ENCODE peak calls at places on chromosomes 16 and 17, in nine cellular contexts. B is heart left ventricle, V is aorta, F is IMR-90, L is caudate nucleus, E is tibial nerve, M is kidney, N is cardiac muscle cell, W is sigmoid colon. X is an unnamed sample.

GRCh38 chr17:382644-383533 is 30.3 kb upstream of the RPH3AL start:
- DNase-seq in E (peak), M (no peak), N (peak), L (no peak), V (no peak), B (no peak), W (peak), F (peak), X (peak)

GRCh38 chr17:32915108-32915700 is 12.7 kb upstream of the TMEM98 start:
- DNase-seq in N (no peak), M (no peak), F (no peak), W (no peak), B (no peak), L (no peak), V (no peak), E (no peak), X (no peak)

GRCh38 chr17:4623249-4623648 is 18.2 kb downstream of the ALOX15 start:
- DNase-seq in V (no peak), W (no peak), L (no peak), F (peak), M (no peak), B (no peak), E (no peak), N (no peak), X (no peak)

GRCh38 chr17:48228720-48229119 is 121.2 kb downstream of the SNX11 start:
- DNase-seq in N (no peak), V (no peak), B (no peak), W (no peak), E (no peak), F (no peak), L (no peak), M (no peak), X (no peak)

GRCh38 chr17:65850486-65850885 is 289.0 kb upstream of the AXIN2 start:
- DNase-seq in N (no peak), V (no peak), B (no peak), F (peak), M (no peak), E (no peak), L (no peak), W (no peak), X (no peak)

GRCh38 chr16:66776457-66776856 is 24.9 kb downstream of the TERB1 start:
- DNase-seq in B (no peak), M (no peak), N (no peak), E (no peak), V (no peak), L (no peak), F (no peak), W (no peak), X (no peak)

GRCh38 chr16:9407206-9407758 is 315.8 kb downstream of the HAPSTR1 start:
- DNase-seq in B (no peak), V (no peak), M (no peak), N (no peak), E (no peak), L (no peak), W (no peak), F (no peak), X (no peak)

GRCh38 chr17:37840576-37840975 is 83.6 kb upstream of the TBC1D3K start:
- DNase-seq in F (no peak), E (no peak), L (no peak), B (no peak), M (no peak), W (no peak), V (no peak), N (no peak), X (no peak)

DNA sequence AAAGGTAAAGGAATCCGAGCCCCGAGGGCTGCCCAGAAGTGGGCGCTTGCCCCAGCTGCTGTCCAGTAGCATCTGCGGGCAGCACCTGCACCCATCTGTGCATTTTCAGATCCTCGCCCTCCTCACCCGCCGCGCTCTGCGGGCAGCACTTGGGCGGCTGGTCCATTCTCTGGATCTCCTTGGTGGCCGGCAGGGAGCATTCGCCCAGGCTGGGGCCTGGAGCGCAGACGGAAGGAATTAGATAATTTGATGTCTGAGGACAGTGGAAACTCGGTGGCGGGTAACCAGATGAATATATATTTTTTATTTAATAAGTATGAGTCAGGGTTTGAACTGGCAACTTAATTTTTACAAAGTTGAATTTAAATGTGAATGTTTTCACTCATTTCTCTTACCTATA is 88.5 kb downstream of the NPIPB11 start:
- DNase-seq in B (no peak), V (no peak), F (no peak), E (no peak), L (no peak), M (no peak), W (no peak), N (no peak), X (no peak)
- H3K27ac ChIP-seq in B (no peak), V (no peak), F (peak), E (no peak), L (no peak), M (no peak), W (no peak), N (no peak), X (no peak)

DNA sequence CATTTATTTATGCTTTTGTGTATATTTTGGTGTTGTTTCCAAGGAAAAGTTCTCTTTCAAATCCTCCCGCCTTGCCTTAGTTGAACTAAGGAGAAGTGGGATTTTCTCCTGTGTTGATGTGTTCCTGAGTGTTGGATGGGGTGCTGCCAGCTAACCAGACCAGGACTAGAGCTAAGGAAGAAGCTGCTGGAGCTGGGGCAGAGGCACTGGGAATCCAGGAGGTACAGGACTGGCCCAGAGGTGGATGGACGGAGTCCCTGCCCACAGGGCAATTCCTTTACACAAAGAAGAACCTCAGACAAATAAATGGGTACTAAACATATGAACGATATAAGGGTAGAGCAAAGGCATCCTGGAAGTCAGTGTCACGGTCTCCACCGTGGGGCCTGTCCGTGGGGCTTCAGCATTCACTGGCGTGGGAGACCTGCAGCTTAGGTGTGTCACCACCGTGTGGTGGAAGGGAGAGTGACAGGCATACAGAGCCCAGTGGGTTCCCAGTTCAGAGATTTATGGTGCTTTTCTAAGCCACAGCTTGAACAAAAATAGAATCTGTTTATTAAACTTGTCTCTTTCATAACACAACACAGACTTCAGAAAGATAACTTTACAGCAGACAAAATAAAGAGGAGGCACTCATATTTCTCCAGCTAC is 270.7 kb downstream of the NTN1 start:
- DNase-seq in V (peak), M (no peak), L (no peak), B (peak), W (peak), E (peak), N (peak), F (peak), X (peak)
- H3K27ac ChIP-seq in V (peak), M (no peak), L (no peak), B (no peak), W (peak), E (no peak), N (no peak), F (no peak), X (no peak)

GRCh38 chr16:71257768-71258167 is 27.2 kb upstream of the HYDIN start:
- DNase-seq in W (no peak), B (no peak), F (no peak), N (no peak), L (no peak), V (no peak), E (no peak), M (no peak), X (no peak)
- H3K27ac ChIP-seq in W (no peak), B (no peak), F (no peak), N (no peak), L (no peak), V (no peak), E (no peak), M (no peak), X (no peak)

GRCh38 chr17:45951941-45952340 is 47.1 kb upstream of the STH start:
- DNase-seq in M (no peak), L (no peak), W (no peak), V (no peak), B (no peak), N (no peak), F (no peak), E (no peak), X (no peak)

GRCh38 chr17:45954914-45955313 is 44.1 kb upstream of the STH start:
- DNase-seq in B (no peak), E (no peak), V (no peak), L (no peak), N (no peak), F (no peak), M (no peak), W (peak), X (no peak)

GRCh38 chr17:45952814-45953320 is 46.2 kb upstream of the STH start:
- DNase-seq in M (no peak), N (no peak), W (no peak), F (no peak), B (no peak), E (no peak), L (no peak), V (no peak), X (no peak)

GRCh38 chr17:45955326-45955725 is 43.7 kb upstream of the STH start:
- DNase-seq in M (no peak), B (no peak), L (no peak), V (no peak), E (no peak), F (no peak), W (no peak), N (no peak), X (no peak)

GRCh38 chr17:45953561-45953960 is 45.5 kb upstream of the STH start:
- DNase-seq in M (no peak), F (no peak), N (no peak), W (no peak), B (no peak), L (no peak), V (no peak), E (no peak), X (no peak)
- H3K27ac ChIP-seq in M (no peak), F (no peak), N (no peak), W (no peak), B (no peak), L (no peak), V (no peak), E (no peak), X (no peak)

DNA sequence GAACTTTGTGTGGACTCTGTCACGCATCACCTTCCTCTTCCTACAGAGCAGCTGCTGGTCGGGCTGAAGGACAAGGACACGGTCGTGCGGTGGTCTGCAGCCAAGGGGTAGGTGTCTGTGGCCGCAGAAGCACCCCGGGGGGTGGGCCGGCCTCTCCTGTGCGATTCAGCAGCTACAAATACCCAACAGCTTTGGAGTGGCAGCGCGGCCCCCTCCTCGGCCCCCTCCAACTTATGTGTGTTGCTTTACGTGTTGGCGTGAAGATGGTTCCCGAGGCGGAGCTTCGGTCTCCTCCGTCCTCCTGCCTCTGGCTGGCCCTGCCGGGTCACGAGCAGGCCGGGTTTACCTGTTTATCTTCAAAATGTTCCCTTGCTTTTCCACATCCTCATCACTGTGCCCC is 32.3 kb downstream of the ZNF750 start:
- DNase-seq in E (no peak), L (no peak), W (no peak), M (peak), F (no peak), V (no peak), B (no peak), N (no peak), X (no peak)
- H3K27ac ChIP-seq in E (no peak), L (no peak), W (no peak), M (no peak), F (no peak), V (no peak), B (peak), N (no peak), X (no peak)

DNA sequence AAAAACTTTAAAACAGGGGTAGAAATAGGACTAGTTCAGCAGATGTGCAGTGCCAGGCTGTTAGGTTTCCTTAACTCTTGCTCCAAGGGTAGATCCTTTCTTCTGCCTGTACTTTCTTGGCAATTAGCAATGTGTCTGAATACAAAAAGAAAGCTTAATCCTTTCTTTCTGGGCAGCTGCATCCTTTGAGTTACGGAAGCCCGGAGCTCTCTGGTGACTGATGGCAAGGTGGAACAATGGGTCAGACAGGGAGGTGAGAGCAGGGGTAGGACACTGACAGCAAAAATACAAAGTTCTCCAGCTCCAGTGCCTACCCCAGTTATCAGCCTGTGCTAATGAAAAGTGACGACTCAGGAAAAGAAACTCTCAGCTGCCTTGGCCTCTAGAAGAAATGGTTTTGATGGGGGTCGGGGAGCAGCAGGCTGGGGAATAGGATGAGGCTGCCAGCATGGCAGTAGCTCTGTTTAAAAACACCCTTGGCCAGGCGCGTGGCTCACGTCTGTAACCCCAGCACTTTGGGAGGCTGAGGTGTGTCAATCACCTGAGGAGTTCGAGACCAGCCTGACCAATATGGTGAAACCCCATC is 36.7 kb upstream of the TOB1 start:
- DNase-seq in E (no peak), F (no peak), B (no peak), M (peak), W (no peak), N (no peak), L (no peak), V (no peak), X (no peak)
- H3K27ac ChIP-seq in E (peak), F (no peak), B (no peak), M (peak), W (peak), N (peak), L (peak), V (no peak), X (peak)

DNA sequence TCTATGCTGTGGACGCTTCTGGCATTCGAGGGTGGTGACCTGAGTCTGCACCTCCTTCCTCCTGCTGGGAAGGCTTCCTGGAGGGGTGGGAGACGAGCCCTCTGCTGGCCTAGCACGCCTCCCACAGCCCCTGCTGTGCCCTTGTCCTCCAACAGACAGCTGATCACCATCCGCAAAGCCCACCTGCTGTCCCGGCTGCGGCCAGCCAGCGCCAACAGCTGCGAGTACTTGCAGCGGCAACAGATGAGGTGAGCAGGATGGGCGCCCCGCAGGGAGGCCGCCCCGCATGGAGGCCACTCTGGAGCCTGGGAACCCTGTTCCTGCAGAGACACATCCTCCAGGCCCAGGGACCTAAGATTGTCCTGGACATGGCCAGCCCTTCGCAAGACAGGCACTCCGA is 21.6 kb downstream of the UBALD1 start:
- DNase-seq in M (peak), E (no peak), F (no peak), V (no peak), N (no peak), W (no peak), L (no peak), B (no peak), X (no peak)
- H3K27ac ChIP-seq in M (no peak), E (no peak), F (no peak), V (no peak), N (no peak), W (no peak), L (no peak), B (no peak), X (no peak)

GRCh38 chr16:31875112-31875803 is 1.7 kb downstream of the ZNF267 start:
- DNase-seq in M (no peak), V (no peak), W (no peak), B (no peak), E (no peak), L (no peak), N (no peak), F (peak), X (no peak)
- H3K27ac ChIP-seq in M (peak), V (no peak), W (peak), B (no peak), E (no peak), L (no peak), N (no peak), F (no peak), X (no peak)

GRCh38 chr16:69077251-69077650 is 28.2 kb upstream of the HAS3 start:
- DNase-seq in B (no peak), E (no peak), V (no peak), F (peak), W (no peak), M (peak), N (no peak), L (no peak), X (no peak)
- H3K27ac ChIP-seq in B (no peak), E (no peak), V (no peak), F (no peak), W (no peak), M (no peak), N (no peak), L (no peak), X (no peak)

GRCh38 chr17:41915020-41915419 is 3.7 kb downstream of the ACLY start:
- DNase-seq in M (no peak), B (no peak), N (no peak), V (no peak), E (no peak), W (no peak), F (no peak), L (no peak), X (no peak)

GRCh38 chr17:41914358-41914766 is 4.4 kb downstream of the ACLY start:
- DNase-seq in W (no peak), V (no peak), N (no peak), L (no peak), F (peak), B (peak), E (peak), M (no peak), X (peak)

GRCh38 chr17:41917192-41917591 is 1.6 kb downstream of the ACLY start:
- DNase-seq in F (peak), E (peak), W (no peak), B (no peak), N (no peak), M (no peak), L (no peak), V (no peak), X (peak)

GRCh38 chr17:41913798-41914197 is 5.0 kb downstream of the ACLY start:
- DNase-seq in F (no peak), L (no peak), N (no peak), W (no peak), M (no peak), V (no peak), E (no peak), B (no peak), X (no peak)

DNA sequence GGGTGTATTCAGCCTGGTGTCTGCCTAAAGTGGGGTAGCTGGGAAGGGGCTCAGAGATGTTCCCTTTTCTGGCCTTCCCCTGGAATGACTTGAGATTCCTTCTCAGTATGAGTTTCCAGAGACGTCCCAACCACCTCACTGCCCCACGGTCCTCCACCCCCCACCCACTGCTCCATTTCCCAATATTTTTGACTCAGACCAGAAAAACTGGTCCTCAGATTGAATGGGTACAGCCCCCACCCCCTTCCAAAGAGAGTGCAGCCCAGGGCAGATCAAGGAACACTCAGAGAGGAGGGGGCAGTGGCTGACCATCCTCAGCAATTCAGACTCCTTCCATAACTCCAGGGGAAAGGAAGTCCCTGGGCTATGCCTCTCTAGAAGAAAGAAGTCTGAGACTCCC is 3.2 kb downstream of the ACLY start:
- DNase-seq in V (no peak), M (no peak), N (no peak), W (no peak), B (no peak), E (no peak), L (no peak), F (no peak), X (no peak)
- H3K27ac ChIP-seq in V (no peak), M (peak), N (no peak), W (no peak), B (no peak), E (no peak), L (no peak), F (no peak), X (no peak)

X was measured in testis.